ENCODE peak calls at places on chromosomes 16 and 17, in four cellular contexts. W is fibroblast of pulmonary artery, Q is foreskin fibroblast, T is mucosa of descending colon. K is an unnamed sample.

GRCh38 chr17:76132574-76133338 is 8.3 kb downstream of the FOXJ1 start:
- DNase-seq in W (no peak), Q (no peak), T (peak), K (no peak)

GRCh38 chr17:75778861-75779249 is 5.8 kb upstream of the UNK start:
- DNase-seq in W (no peak), Q (no peak), T (peak), K (no peak)

GRCh38 chr17:81069084-81069645 is 34.2 kb downstream of the BAIAP2 start:
- DNase-seq in W (no peak), Q (no peak), T (no peak), K (no peak)

GRCh38 chr17:17722081-17722905 is 41.0 kb downstream of the RAI1 start:
- DNase-seq in W (no peak), Q (peak), T (no peak), K (no peak)

GRCh38 chr16:78785218-78785617 is 685.8 kb downstream of the WWOX start:
- DNase-seq in W (no peak), Q (no peak), T (no peak), K (no peak)

GRCh38 chr16:10923146-10923649 is 19.1 kb downstream of the DEXI start:
- DNase-seq in W (no peak), Q (no peak), T (no peak), K (no peak)

GRCh38 chr16:31009894-31010293 is 544 bp downstream of the STX1B start:
- DNase-seq in W (no peak), Q (peak), T (no peak), K (no peak)

GRCh38 chr16:79218358-79218757 is 382.2 kb downstream of the MAF start:
- DNase-seq in W (no peak), Q (no peak), T (peak), K (no peak)

GRCh38 chr16:58269526-58269925 is 25.3 kb downstream of the PRSS54 start:
- DNase-seq in W (no peak), Q (no peak), T (no peak), K (peak)

GRCh38 chr17:28381141-28381825 is 9.8 kb downstream of the SARM1 start:
- DNase-seq in W (no peak), Q (no peak), T (peak), K (no peak)

GRCh38 chr17:76266244-76266938 is 1.2 kb downstream of the UBALD2 start:
- DNase-seq in W (peak), Q (peak), T (peak), K (no peak)

DNA sequence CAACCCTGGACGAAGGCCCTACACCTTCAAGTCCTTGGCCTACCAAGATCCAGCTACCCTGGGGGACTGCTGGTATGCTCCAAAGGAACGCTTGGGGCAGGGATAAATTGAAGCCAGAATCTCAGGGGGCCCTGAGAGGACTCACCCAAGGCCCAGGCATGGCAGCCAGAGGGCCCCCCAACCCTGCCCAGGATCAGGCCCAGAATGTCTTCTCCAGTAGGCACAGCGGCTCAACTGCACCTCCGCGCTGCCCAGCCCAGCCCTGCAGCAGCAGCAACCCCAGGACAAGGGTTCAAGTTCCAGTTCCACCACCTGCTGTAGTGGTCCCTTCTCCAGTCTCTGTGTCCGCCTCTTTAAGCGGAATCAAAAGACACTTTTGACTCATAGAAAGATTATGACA is 2.2 kb downstream of the TFAP4 start:
- DNase-seq in W (no peak), Q (no peak), T (no peak), K (no peak)
- H3K4me3 ChIP-seq in W (no peak), Q (no peak), T (no peak), K (peak)

DNA sequence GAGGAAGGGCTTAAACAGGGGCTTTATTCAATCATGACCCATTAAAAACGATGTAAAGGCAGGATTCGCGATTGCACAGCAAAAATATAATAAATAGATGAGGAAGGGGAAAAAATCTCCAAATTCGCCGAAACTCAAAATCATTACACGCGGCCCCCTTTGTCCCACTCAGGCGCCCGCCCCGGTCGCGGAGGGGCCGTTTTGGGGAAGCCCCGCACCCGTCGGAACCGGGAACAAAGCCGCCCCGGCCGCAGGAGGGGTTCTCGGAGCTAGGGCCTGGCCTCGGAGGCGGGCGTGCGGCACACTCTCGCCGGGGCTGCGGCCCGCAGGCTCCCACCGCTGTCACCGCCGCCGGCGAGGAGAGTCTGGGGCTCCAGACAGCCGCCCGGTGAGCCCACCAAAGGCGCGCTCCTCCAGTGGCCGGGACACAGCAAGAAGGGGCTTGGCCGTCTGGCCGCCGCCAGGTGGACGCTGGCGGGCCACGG is 521 bp downstream of the C16orf87 start:
- DNase-seq in W (peak), Q (peak), T (peak), K (no peak)
- TF ChIP-seq CTCF in W (no peak), Q (no peak), T (no peak), K (no peak)

GRCh38 chr17:41546819-41547218 is 18.7 kb upstream of the KRT19 start:
- DNase-seq in W (no peak), Q (no peak), T (no peak), K (no peak)

GRCh38 chr17:41547378-41547841 is 19.3 kb upstream of the KRT19 start:
- DNase-seq in W (peak), Q (no peak), T (peak), K (no peak)

GRCh38 chr17:41545829-41546410 is 17.8 kb upstream of the KRT19 start:
- DNase-seq in W (no peak), Q (no peak), T (no peak), K (no peak)

GRCh38 chr17:41544497-41544896 is 16.4 kb upstream of the KRT19 start:
- DNase-seq in W (no peak), Q (peak), T (peak), K (no peak)

DNA sequence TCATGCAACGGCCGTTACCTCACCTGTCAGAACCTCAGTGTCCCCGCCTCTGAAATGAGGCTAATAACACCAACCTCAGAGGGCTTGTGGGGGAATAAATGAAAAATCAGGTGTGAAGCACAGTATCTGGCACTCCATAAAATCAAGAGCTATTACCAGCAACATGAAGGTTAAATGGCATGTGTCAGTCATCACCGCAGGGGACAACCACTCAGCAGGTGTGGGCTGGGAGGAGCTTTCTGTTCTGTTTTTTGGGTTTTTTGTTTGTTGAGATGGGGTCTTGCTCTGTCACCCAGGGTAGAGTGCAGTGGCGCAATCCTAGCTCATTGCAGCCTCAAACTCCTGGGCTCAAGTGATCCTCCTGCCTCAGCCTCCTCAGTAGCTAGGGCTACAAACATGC is 16.8 kb upstream of the KRT19 start:
- DNase-seq in W (no peak), Q (no peak), T (no peak), K (no peak)
- H3K4me3 ChIP-seq in W (no peak), Q (no peak), T (no peak), K (no peak)

GRCh38 chr17:7677388-7678067 is 9.8 kb downstream of the TP53 start:
- DNase-seq in W (no peak), Q (no peak), T (no peak), K (no peak)

GRCh38 chr17:7676533-7676932 is 10.8 kb downstream of the TP53 start:
- DNase-seq in W (no peak), Q (no peak), T (no peak), K (no peak)

GRCh38 chr17:7674934-7675333 is 12.4 kb downstream of the TP53 start:
- DNase-seq in W (no peak), Q (no peak), T (no peak), K (no peak)

GRCh38 chr17:7668482-7668881 is 17.8 kb downstream of the ATP1B2 start:
- DNase-seq in W (no peak), Q (no peak), T (no peak), K (no peak)

GRCh38 chr17:7673239-7673638 is 14.1 kb downstream of the TP53 start:
- DNase-seq in W (no peak), Q (peak), T (peak), K (no peak)
- TF ChIP-seq CTCF in W (peak), Q (no peak), T (no peak), K (peak)

DNA sequence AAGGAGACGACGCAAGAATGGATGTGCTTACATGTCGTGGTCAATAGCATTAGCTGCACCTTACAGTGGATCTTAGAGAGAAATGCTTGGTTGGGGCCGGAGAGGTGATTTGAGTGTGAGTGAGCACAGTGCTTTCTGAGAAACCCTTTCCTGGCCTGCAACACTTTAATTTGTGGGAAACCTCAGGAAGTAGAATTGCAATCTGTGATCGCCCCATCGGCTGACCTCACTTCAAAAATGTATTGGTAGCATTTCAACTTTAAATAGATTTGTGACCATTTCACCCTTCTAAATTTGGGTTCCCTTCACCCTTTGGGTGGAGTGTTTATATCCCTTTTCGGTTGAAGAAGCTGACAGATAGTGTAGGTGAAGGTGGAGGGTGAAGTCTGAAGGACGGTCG is 13.2 kb downstream of the PRKCB start:
- DNase-seq in W (no peak), Q (no peak), T (no peak), K (no peak)
- H3K4me3 ChIP-seq in W (no peak), Q (no peak), T (no peak), K (no peak)

GRCh38 chr17:1002412-1002753 is 5.5 kb downstream of the TIMM22 start:
- DNase-seq in W (peak), Q (peak), T (no peak), K (no peak)
- TF ChIP-seq CTCF in W (no peak), Q (no peak), T (no peak), K (no peak)